ENCODE peak calls at places on chromosomes 1 and 21, in four cellular contexts. One of them, this sample, is unnamed.

GRCh38 chr1:109667452-109668122 is at the start of gene GSTM2:
- DNase-seq in foreskin fibroblast: peak
- DNase-seq in NCI-H1092 treated with DMSO at 0.1 percent for 48 hours: peak
- DNase-seq in NCI-H2171 treated with DMSO at 0.1 percent for 48 hours: peak
- DNase-seq in this sample: no peak

GRCh38 chr1:154586231-154586630 is 18.7 kb downstream of the CHRNB2 start:
- DNase-seq in foreskin fibroblast: no peak
- DNase-seq in NCI-H1092 treated with DMSO at 0.1 percent for 48 hours: no peak
- DNase-seq in NCI-H2171 treated with DMSO at 0.1 percent for 48 hours: no peak
- DNase-seq in this sample: no peak

GRCh38 chr1:3468236-3469103 is 14.0 kb downstream of the ARHGEF16 start:
- DNase-seq in foreskin fibroblast: no peak
- DNase-seq in NCI-H1092 treated with DMSO at 0.1 percent for 48 hours: no peak
- DNase-seq in NCI-H2171 treated with DMSO at 0.1 percent for 48 hours: no peak
- DNase-seq in this sample: no peak

GRCh38 chr1:54220004-54220811 is 20.2 kb downstream of the MRPL37 start:
- DNase-seq in foreskin fibroblast: peak
- DNase-seq in NCI-H1092 treated with DMSO at 0.1 percent for 48 hours: no peak
- DNase-seq in NCI-H2171 treated with DMSO at 0.1 percent for 48 hours: peak
- DNase-seq in this sample: no peak

GRCh38 chr1:222824641-222825040 is 9.8 kb downstream of the DISP1 start:
- DNase-seq in foreskin fibroblast: peak
- DNase-seq in NCI-H1092 treated with DMSO at 0.1 percent for 48 hours: no peak
- DNase-seq in NCI-H2171 treated with DMSO at 0.1 percent for 48 hours: peak
- DNase-seq in this sample: no peak

GRCh38 chr1:15351301-15351700 is 58.4 kb upstream of the EFHD2 start:
- DNase-seq in foreskin fibroblast: no peak
- DNase-seq in NCI-H1092 treated with DMSO at 0.1 percent for 48 hours: no peak
- DNase-seq in NCI-H2171 treated with DMSO at 0.1 percent for 48 hours: no peak
- DNase-seq in this sample: no peak

GRCh38 chr1:90902672-90903071 is 119.2 kb downstream of the ZNF644 start:
- DNase-seq in foreskin fibroblast: no peak
- DNase-seq in NCI-H1092 treated with DMSO at 0.1 percent for 48 hours: no peak
- DNase-seq in NCI-H2171 treated with DMSO at 0.1 percent for 48 hours: no peak
- DNase-seq in this sample: no peak

GRCh38 chr1:65389296-65389695 is 31.2 kb upstream of the LEPR start:
- DNase-seq in foreskin fibroblast: peak
- DNase-seq in NCI-H1092 treated with DMSO at 0.1 percent for 48 hours: no peak
- DNase-seq in NCI-H2171 treated with DMSO at 0.1 percent for 48 hours: no peak
- DNase-seq in this sample: no peak

GRCh38 chr1:179178965-179179364 is 50.5 kb downstream of the ABL2 start:
- DNase-seq in foreskin fibroblast: peak
- DNase-seq in NCI-H1092 treated with DMSO at 0.1 percent for 48 hours: no peak
- DNase-seq in NCI-H2171 treated with DMSO at 0.1 percent for 48 hours: no peak
- DNase-seq in this sample: no peak

GRCh38 chr21:24163539-24163938 is 1443.7 kb downstream of the MRPL39 start:
- DNase-seq in foreskin fibroblast: no peak
- DNase-seq in NCI-H1092 treated with DMSO at 0.1 percent for 48 hours: no peak
- DNase-seq in NCI-H2171 treated with DMSO at 0.1 percent for 48 hours: peak
- DNase-seq in this sample: no peak

GRCh38 chr1:15214507-15214906 is 32.5 kb upstream of the FHAD1 start:
- DNase-seq in foreskin fibroblast: peak
- DNase-seq in NCI-H1092 treated with DMSO at 0.1 percent for 48 hours: no peak
- DNase-seq in NCI-H2171 treated with DMSO at 0.1 percent for 48 hours: no peak
- DNase-seq in this sample: no peak

GRCh38 chr1:167083066-167083682 is 7.0 kb downstream of the GPA33 start:
- DNase-seq in foreskin fibroblast: no peak
- DNase-seq in NCI-H1092 treated with DMSO at 0.1 percent for 48 hours: peak
- DNase-seq in NCI-H2171 treated with DMSO at 0.1 percent for 48 hours: peak
- DNase-seq in this sample: no peak

GRCh38 chr1:62371375-62371774 is 52.1 kb upstream of the KANK4 start:
- DNase-seq in foreskin fibroblast: no peak
- DNase-seq in NCI-H1092 treated with DMSO at 0.1 percent for 48 hours: no peak
- DNase-seq in NCI-H2171 treated with DMSO at 0.1 percent for 48 hours: no peak
- DNase-seq in this sample: no peak

GRCh38 chr1:222286039-222286438 is 261.9 kb downstream of the HHIPL2 start:
- DNase-seq in foreskin fibroblast: no peak
- DNase-seq in NCI-H1092 treated with DMSO at 0.1 percent for 48 hours: no peak
- DNase-seq in NCI-H2171 treated with DMSO at 0.1 percent for 48 hours: no peak
- DNase-seq in this sample: no peak

GRCh38 chr21:27513825-27514224 is 546.9 kb upstream of the ADAMTS5 start:
- DNase-seq in foreskin fibroblast: peak
- DNase-seq in NCI-H1092 treated with DMSO at 0.1 percent for 48 hours: no peak
- DNase-seq in NCI-H2171 treated with DMSO at 0.1 percent for 48 hours: no peak
- DNase-seq in this sample: no peak

This sample was measured in NCI-H2029 treated with DMSO at 0.1 percent for 48 hours.